ENCODE peak calls at places on chromosomes 12 and 14, in four cellular contexts. K is amygdala, Z is AG09309, V is suprapubic skin. E is an unnamed sample.

GRCh38 chr12:26760657-26761293 is 72.2 kb downstream of the ITPR2 start:
- DNase-seq in Z (no peak), K (no peak), V (no peak), E (no peak)

GRCh38 chr14:97851438-97851995 is 1054.3 kb downstream of the VRK1 start:
- DNase-seq in Z (no peak), K (no peak), V (no peak), E (no peak)

GRCh38 chr14:64092940-64093339 is 201.2 kb downstream of the ESR2 start:
- DNase-seq in V (no peak), K (no peak), Z (no peak), E (no peak)

GRCh38 chr12:17928708-17929366 is 161.2 kb downstream of the RERGL start:
- DNase-seq in Z (peak; percentile 28), V (no peak), K (no peak), E (no peak)

GRCh38 chr14:101193126-101193844 is 289.8 kb upstream of the RTL1 start:
- DNase-seq in K (no peak), V (peak; percentile 54), Z (no peak), E (no peak)

GRCh38 chr12:79194595-79194994 is 330.0 kb downstream of the SYT1 start:
- DNase-seq in K (no peak), Z (no peak), V (no peak), E (no peak)

GRCh38 chr14:89351364-89351957 is 65.6 kb downstream of the FOXN3 start:
- DNase-seq in V (no peak), K (no peak), Z (no peak), E (no peak)

GRCh38 chr12:88336071-88336768 is 194.1 kb downstream of the TMTC3 start:
- DNase-seq in K (no peak), V (no peak), Z (no peak), E (no peak)

GRCh38 chr14:76495983-76496382 is 120.0 kb downstream of the ESRRB start:
- DNase-seq in V (no peak), Z (no peak), K (no peak), E (no peak)

GRCh38 chr12:113030875-113031525 is 25.5 kb upstream of the DTX1 start:
- DNase-seq in K (no peak), V (no peak), Z (peak; percentile 31), E (no peak)